ENCODE peak calls at places on chromosome 20, in eight cellular contexts. Q is pancreas, O is right lobe of liver, W is cardiac muscle cell, K is brain microvascular endothelial cell, N is spleen, A is lung, T is heart left ventricle. I is an unnamed sample.

GRCh38 chr20:17943343-17943742 is 25.3 kb downstream of the SNX5 start:
- DNase-seq in T (no peak), W (no peak), N (no peak), A (no peak), K (no peak), O (no peak), Q (no peak), I (no peak)

GRCh38 chr20:4045741-4046140 is 30.4 kb upstream of the RNF24 start:
- DNase-seq in K (peak; percentile 34), T (no peak), Q (no peak), N (no peak), O (no peak), A (no peak), W (peak; percentile 63), I (no peak)

GRCh38 chr20:31565699-31566331 is 39.3 kb upstream of the ID1 start:
- DNase-seq in T (no peak), K (no peak), A (no peak), Q (no peak), N (no peak), O (no peak), W (no peak), I (no peak)

GRCh38 chr20:16475225-16475624 is 98.0 kb downstream of the KIF16B start:
- DNase-seq in A (no peak), N (no peak), W (peak; percentile 58), T (no peak), O (no peak), K (peak; percentile 64), Q (no peak), I (no peak)

GRCh38 chr20:2283706-2284423 is 11.9 kb upstream of the TGM3 start:
- DNase-seq in W (peak; percentile 25), N (no peak), O (no peak), A (peak; percentile 46), T (no peak), K (no peak), Q (peak; percentile 29), I (no peak)

GRCh38 chr20:32218156-32218900 is 10.6 kb downstream of the POFUT1 start:
- DNase-seq in Q (no peak), A (no peak), O (no peak), N (no peak), W (no peak), T (no peak), K (no peak), I (no peak)

GRCh38 chr20:32574296-32575226 is 10.6 kb downstream of the NOL4L start:
- DNase-seq in K (peak; percentile 91), Q (no peak), O (peak; percentile 40), W (peak; percentile 95), T (no peak), N (no peak), A (peak; percentile 30), I (no peak)

GRCh38 chr20:57878803-57879424 is 169.1 kb upstream of the PMEPA1 start:
- DNase-seq in A (no peak), W (no peak), O (no peak), Q (no peak), N (no peak), K (no peak), T (no peak), I (no peak)

GRCh38 chr20:17646901-17647301 is 35.1 kb downstream of the RRBP1 start:
- DNase-seq in K (no peak), T (no peak), O (no peak), W (no peak), N (peak; percentile 25), Q (peak; percentile 14), A (no peak), I (no peak)

GRCh38 chr20:47241345-47241781 is 115.1 kb downstream of the ZMYND8 start:
- DNase-seq in O (no peak), A (no peak), K (peak; percentile 20), Q (no peak), T (no peak), W (peak; percentile 98), N (no peak), I (no peak)

GRCh38 chr20:53205046-53205445 is 232.9 kb downstream of the TSHZ2 start:
- DNase-seq in W (no peak), K (no peak), T (no peak), N (no peak), A (no peak), Q (no peak), O (no peak), I (no peak)

GRCh38 chr20:48941467-48941866 is 20.0 kb downstream of the ARFGEF2 start:
- DNase-seq in T (no peak), Q (no peak), W (no peak), K (no peak), O (no peak), N (no peak), A (no peak), I (no peak)

GRCh38 chr20:12049125-12049524 is 131.4 kb downstream of the BTBD3 start:
- DNase-seq in N (no peak), K (peak; percentile 81), W (peak; percentile 53), Q (no peak), A (no peak), O (no peak), T (no peak), I (no peak)

GRCh38 chr20:18225652-18226051 is 62.7 kb upstream of the ZNF133 start:
- DNase-seq in N (no peak), W (peak; percentile 38), T (no peak), Q (no peak), A (no peak), K (no peak), O (no peak), I (no peak)

GRCh38 chr20:48284837-48285236 is 499.6 kb upstream of the SULF2 start:
- DNase-seq in T (no peak), O (no peak), W (no peak), Q (no peak), A (no peak), K (peak; percentile 45), N (no peak), I (no peak)

GRCh38 chr20:12942123-12942522 is 66.6 kb upstream of the SPTLC3 start:
- DNase-seq in N (no peak), O (no peak), Q (no peak), T (no peak), K (no peak), A (no peak), W (no peak), I (no peak)

GRCh38 chr20:6959900-6960312 is 192.4 kb downstream of the BMP2 start:
- DNase-seq in N (no peak), A (no peak), T (no peak), W (peak; percentile 1), K (no peak), O (no peak), Q (no peak), I (no peak)

GRCh38 chr20:48630342-48631075 is 197.3 kb downstream of the PREX1 start:
- DNase-seq in O (no peak), W (no peak), Q (no peak), A (no peak), K (no peak), N (peak; percentile 61), T (no peak), I (no peak)

GRCh38 chr20:32355417-32355841 is 2.7 kb upstream of the ASXL1 start:
- DNase-seq in A (no peak), O (no peak), Q (no peak), K (no peak), T (no peak), W (no peak), N (no peak), I (no peak)

GRCh38 chr20:24235224-24235735 is 234.1 kb upstream of the SYNDIG1 start:
- DNase-seq in W (no peak), N (no peak), A (no peak), T (no peak), Q (no peak), O (no peak), K (no peak), I (no peak)

GRCh38 chr20:24236963-24237362 is 232.5 kb upstream of the SYNDIG1 start:
- DNase-seq in W (no peak), Q (no peak), T (no peak), A (no peak), K (no peak), O (no peak), N (no peak), I (no peak)

GRCh38 chr20:24241466-24241865 is 228.0 kb upstream of the SYNDIG1 start:
- DNase-seq in A (no peak), W (no peak), Q (no peak), T (no peak), O (no peak), K (no peak), N (no peak), I (no peak)

GRCh38 chr20:24235740-24236139 is 233.7 kb upstream of the SYNDIG1 start:
- DNase-seq in T (no peak), A (no peak), W (no peak), K (no peak), Q (no peak), N (no peak), O (no peak), I (no peak)

GRCh38 chr20:24236204-24236603 is 233.2 kb upstream of the SYNDIG1 start:
- DNase-seq in K (no peak), A (no peak), Q (no peak), O (peak; percentile 23), T (no peak), N (no peak), W (no peak), I (no peak)
- H3K27me3 ChIP-seq in K (no peaks in the 10 kb centered on the region), A (no peaks in the 10 kb centered on the region), Q (no peaks in the 10 kb centered on the region), O (no peaks in the 10 kb centered on the region), T (no peaks in the 10 kb centered on the region), N (peaks cover 4% of the 10 kb centered on the region), W (no peaks in the 10 kb centered on the region), I (no peaks in the 10 kb centered on the region)

GRCh38 chr20:50118203-50118602 is 5.3 kb upstream of the UBE2V1 start:
- DNase-seq in Q (no peak), T (no peak), W (no peak), A (no peak), K (no peak), O (no peak), N (no peak), I (no peak)
- H3K27me3 ChIP-seq in Q (no peaks in the 10 kb centered on the region), T (no peaks in the 10 kb centered on the region), W (no peaks in the 10 kb centered on the region), A (no peaks in the 10 kb centered on the region), K (no peaks in the 10 kb centered on the region), O (no peaks in the 10 kb centered on the region), N (no peaks in the 10 kb centered on the region), I (no peaks in the 10 kb centered on the region)

DNA sequence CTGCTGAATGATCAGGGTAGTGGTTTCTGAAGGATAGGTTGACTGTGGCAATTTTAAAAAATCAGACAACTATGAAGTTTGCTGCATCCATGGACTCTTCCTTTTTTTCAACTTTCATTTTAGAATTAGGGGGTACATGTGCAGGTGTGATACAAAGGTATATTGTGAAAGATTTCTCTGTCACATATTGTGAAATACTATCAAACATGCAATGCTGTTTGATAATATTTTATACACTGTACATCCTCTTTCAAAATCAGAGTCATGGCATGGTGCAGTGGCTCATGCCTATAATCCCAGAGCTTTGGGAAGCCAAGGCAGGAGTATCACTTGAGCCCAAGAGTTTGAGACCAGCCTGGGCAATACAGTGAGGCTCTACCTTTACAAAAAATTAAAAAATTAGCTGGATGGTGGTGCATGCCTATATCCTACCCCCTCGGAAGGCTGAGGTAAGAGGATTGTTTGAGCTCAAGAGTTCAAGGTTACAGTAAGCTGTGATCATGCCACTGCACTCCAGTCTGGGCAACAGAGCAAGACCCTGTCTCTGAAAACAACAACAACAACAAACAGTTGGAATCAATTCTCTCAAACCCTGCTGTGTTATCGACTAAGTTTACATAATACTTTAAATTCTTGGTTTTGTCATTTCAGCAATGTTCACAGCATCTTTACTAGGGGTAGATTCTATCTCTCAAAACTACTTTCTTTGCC is 4.6 kb downstream of the WFDC12 start:
- DNase-seq in T (no peak), N (no peak), A (no peak), O (no peak), W (no peak), K (no peak), Q (no peak), I (no peak)
- H3K27me3 ChIP-seq in T (peaks cover 21% of the 10 kb centered on the region), N (peaks cover 56% of the 10 kb centered on the region), A (no peaks in the 10 kb centered on the region), O (no peaks in the 10 kb centered on the region), W (no peaks in the 10 kb centered on the region), K (no peaks in the 10 kb centered on the region), Q (no peaks in the 10 kb centered on the region), I (no peaks in the 10 kb centered on the region)

GRCh38 chr20:46112430-46113020 is 5.6 kb upstream of the CD40 start:
- DNase-seq in A (no peak), K (no peak), T (no peak), O (no peak), N (no peak), Q (no peak), W (no peak), I (no peak)
- H3K27me3 ChIP-seq in A (no peaks in the 10 kb centered on the region), K (peaks cover 5% of the 10 kb centered on the region), T (peaks cover 25% of the 10 kb centered on the region), O (no peaks in the 10 kb centered on the region), N (peaks cover 4% of the 10 kb centered on the region), Q (no peaks in the 10 kb centered on the region), W (no peaks in the 10 kb centered on the region), I (no peaks in the 10 kb centered on the region)